ENCODE peak calls at places on chromosome 2, in five cellular contexts. One of them, this sample, is unnamed.

GRCh38 chr2:68695971-68696370 is 38.6 kb upstream of the ARHGAP25 start:
- DNase-seq in A549: no peak
- DNase-seq in endothelial cell of umbilical vein: no peak
- DNase-seq in esophagus squamous epithelium: no peak
- DNase-seq in GM12892: no peak
- DNase-seq in this sample: no peak

GRCh38 chr2:150485871-150486538 is 1.5 kb downstream of the RND3 start:
- DNase-seq in GM12892: peak
- DNase-seq in endothelial cell of umbilical vein: peak
- DNase-seq in esophagus squamous epithelium: no peak
- DNase-seq in A549: peak
- DNase-seq in this sample: no peak

GRCh38 chr2:167509585-167509984 is 621.3 kb downstream of the XIRP2 start:
- DNase-seq in GM12892: no peak
- DNase-seq in endothelial cell of umbilical vein: peak
- DNase-seq in esophagus squamous epithelium: no peak
- DNase-seq in A549: no peak
- DNase-seq in this sample: peak

GRCh38 chr2:235001237-235002133 is 49.7 kb downstream of the SH3BP4 start:
- DNase-seq in A549: no peak
- DNase-seq in endothelial cell of umbilical vein: no peak
- DNase-seq in GM12892: no peak
- DNase-seq in esophagus squamous epithelium: no peak
- DNase-seq in this sample: no peak

GRCh38 chr2:98909381-98910211 is 26.4 kb downstream of the CRACDL start:
- DNase-seq in endothelial cell of umbilical vein: peak
- DNase-seq in GM12892: no peak
- DNase-seq in esophagus squamous epithelium: no peak
- DNase-seq in A549: no peak
- DNase-seq in this sample: peak

GRCh38 chr2:46548103-46548486 is 68.7 kb downstream of the TMEM247 start:
- DNase-seq in A549: no peak
- DNase-seq in GM12892: no peak
- DNase-seq in endothelial cell of umbilical vein: no peak
- DNase-seq in esophagus squamous epithelium: no peak
- DNase-seq in this sample: no peak

GRCh38 chr2:185610301-185610700 is 128.3 kb upstream of the FSIP2 start:
- DNase-seq in esophagus squamous epithelium: no peak
- DNase-seq in A549: no peak
- DNase-seq in endothelial cell of umbilical vein: no peak
- DNase-seq in GM12892: no peak
- DNase-seq in this sample: no peak

GRCh38 chr2:43980902-43981301 is 14.9 kb downstream of the LRPPRC start:
- DNase-seq in A549: no peak
- DNase-seq in GM12892: no peak
- DNase-seq in endothelial cell of umbilical vein: no peak
- DNase-seq in esophagus squamous epithelium: no peak
- DNase-seq in this sample: no peak

GRCh38 chr2:19356545-19357382 is 1.7 kb downstream of the OSR1 start:
- DNase-seq in endothelial cell of umbilical vein: peak
- DNase-seq in A549: no peak
- DNase-seq in GM12892: no peak
- DNase-seq in esophagus squamous epithelium: no peak
- DNase-seq in this sample: no peak

GRCh38 chr2:46390036-46390435 is 89.3 kb upstream of the TMEM247 start:
- DNase-seq in GM12892: no peak
- DNase-seq in esophagus squamous epithelium: no peak
- DNase-seq in A549: no peak
- DNase-seq in endothelial cell of umbilical vein: no peak
- DNase-seq in this sample: no peak

GRCh38 chr2:24501813-24502212 is 10.8 kb downstream of the NCOA1 start:
- DNase-seq in esophagus squamous epithelium: no peak
- DNase-seq in GM12892: no peak
- DNase-seq in endothelial cell of umbilical vein: no peak
- DNase-seq in A549: no peak
- DNase-seq in this sample: no peak

GRCh38 chr2:234983011-234983726 is 31.4 kb downstream of the SH3BP4 start:
- DNase-seq in endothelial cell of umbilical vein: no peak
- DNase-seq in GM12892: no peak
- DNase-seq in esophagus squamous epithelium: no peak
- DNase-seq in A549: no peak
- DNase-seq in this sample: no peak

GRCh38 chr2:162092656-162093556 is 18.9 kb upstream of the DPP4 start:
- DNase-seq in esophagus squamous epithelium: no peak
- DNase-seq in A549: no peak
- DNase-seq in endothelial cell of umbilical vein: peak
- DNase-seq in GM12892: no peak
- DNase-seq in this sample: no peak

GRCh38 chr2:112321375-112322320 is 46.3 kb downstream of the ZC3H6 start:
- DNase-seq in A549: no peak
- DNase-seq in endothelial cell of umbilical vein: peak
- DNase-seq in esophagus squamous epithelium: no peak
- DNase-seq in GM12892: no peak
- DNase-seq in this sample: no peak

GRCh38 chr2:47992671-47993070 is 86.4 kb upstream of the FBXO11 start:
- DNase-seq in endothelial cell of umbilical vein: no peak
- DNase-seq in GM12892: no peak
- DNase-seq in A549: no peak
- DNase-seq in esophagus squamous epithelium: no peak
- DNase-seq in this sample: no peak

GRCh38 chr2:173300458-173300857 is 54.2 kb upstream of the CDCA7 start:
- DNase-seq in A549: no peak
- DNase-seq in esophagus squamous epithelium: no peak
- DNase-seq in endothelial cell of umbilical vein: no peak
- DNase-seq in GM12892: no peak
- DNase-seq in this sample: no peak

GRCh38 chr2:20242727-20243377 is 17.9 kb upstream of the SDC1 start:
- DNase-seq in A549: no peak
- DNase-seq in esophagus squamous epithelium: no peak
- DNase-seq in GM12892: no peak
- DNase-seq in endothelial cell of umbilical vein: no peak
- DNase-seq in this sample: no peak

GRCh38 chr2:118221952-118222594 is 133.8 kb downstream of the INSIG2 start:
- DNase-seq in GM12892: no peak
- DNase-seq in esophagus squamous epithelium: no peak
- DNase-seq in endothelial cell of umbilical vein: peak
- DNase-seq in A549: peak
- DNase-seq in this sample: peak

GRCh38 chr2:38909872-38910271 is 20.2 kb downstream of the ARHGEF33 start:
- DNase-seq in esophagus squamous epithelium: no peak
- DNase-seq in GM12892: no peak
- DNase-seq in endothelial cell of umbilical vein: no peak
- DNase-seq in A549: no peak
- DNase-seq in this sample: no peak

GRCh38 chr2:24409700-24410556 is 49.6 kb upstream of the ITSN2 start:
- DNase-seq in endothelial cell of umbilical vein: peak
- DNase-seq in esophagus squamous epithelium: no peak
- DNase-seq in A549: peak
- DNase-seq in GM12892: peak
- DNase-seq in this sample: peak

GRCh38 chr2:157699009-157699408 is 70.3 kb upstream of the ACVR1C start:
- DNase-seq in GM12892: no peak
- DNase-seq in endothelial cell of umbilical vein: no peak
- DNase-seq in A549: no peak
- DNase-seq in esophagus squamous epithelium: no peak
- DNase-seq in this sample: no peak

GRCh38 chr2:221571391-221572179 is 519 bp downstream of the EPHA4 start:
- DNase-seq in esophagus squamous epithelium: no peak
- DNase-seq in A549: peak
- DNase-seq in GM12892: peak
- DNase-seq in endothelial cell of umbilical vein: peak
- DNase-seq in this sample: peak

GRCh38 chr2:43948370-43948769 is 47.4 kb downstream of the LRPPRC start:
- DNase-seq in esophagus squamous epithelium: no peak
- DNase-seq in A549: no peak
- DNase-seq in endothelial cell of umbilical vein: no peak
- DNase-seq in GM12892: no peak
- DNase-seq in this sample: no peak

GRCh38 chr2:191382801-191383200 is 137.6 kb downstream of the MYO1B start:
- DNase-seq in esophagus squamous epithelium: no peak
- DNase-seq in endothelial cell of umbilical vein: peak
- DNase-seq in A549: no peak
- DNase-seq in GM12892: no peak
- DNase-seq in this sample: no peak

GRCh38 chr2:189273734-189274133 is 94.2 kb upstream of the COL5A2 start:
- DNase-seq in A549: no peak
- DNase-seq in GM12892: no peak
- DNase-seq in endothelial cell of umbilical vein: no peak
- DNase-seq in esophagus squamous epithelium: no peak
- DNase-seq in this sample: no peak

DNA sequence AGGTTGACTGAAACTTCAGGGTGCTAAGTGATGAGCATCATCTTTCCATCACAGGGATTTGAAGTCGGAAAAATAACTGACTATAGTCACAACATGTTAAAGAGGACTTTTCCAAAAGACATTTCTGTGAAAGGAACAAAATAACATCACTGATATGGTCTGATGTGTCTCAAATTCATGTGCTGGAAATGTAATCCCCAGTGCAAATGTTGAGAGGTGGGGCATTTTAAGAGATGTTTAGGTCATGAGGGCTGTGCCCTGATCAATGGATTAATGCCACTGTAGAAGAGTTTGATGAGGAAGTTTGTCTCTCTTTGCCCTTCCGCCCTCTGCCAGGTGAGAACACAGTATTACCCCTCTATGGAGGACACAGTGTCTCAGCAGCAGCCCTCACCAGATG is 95.9 kb downstream of the INO80D start:
- DNase-seq in GM12892: no peak
- DNase-seq in endothelial cell of umbilical vein: no peak
- DNase-seq in esophagus squamous epithelium: no peak
- DNase-seq in A549: no peak
- DNase-seq in this sample: no peak
- TF ChIP-seq POLR2A in GM12892: no peak
- TF ChIP-seq POLR2A in endothelial cell of umbilical vein: no peak
- TF ChIP-seq POLR2A in esophagus squamous epithelium: no peak
- TF ChIP-seq POLR2A in A549: no peak
- TF ChIP-seq POLR2A in this sample: no peak

DNA sequence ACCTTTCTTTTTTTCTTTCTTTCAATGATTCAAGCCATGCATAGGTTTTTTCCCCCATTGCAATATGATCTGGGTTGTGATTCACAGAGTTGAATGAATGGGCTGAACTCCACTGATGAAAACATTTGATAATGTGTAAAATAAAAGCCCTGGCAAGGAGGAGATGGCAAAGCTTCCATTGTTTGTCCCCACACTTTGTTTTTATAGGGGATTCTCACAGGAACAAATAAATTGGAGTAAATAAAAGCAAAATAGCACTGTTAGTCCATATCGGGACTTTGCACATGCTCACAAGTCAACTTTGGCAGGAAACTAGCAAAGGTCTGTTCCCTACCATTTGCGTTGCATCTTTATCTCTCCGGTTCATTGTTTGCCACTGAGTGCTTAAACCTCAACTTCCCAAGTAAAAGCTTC is 55.7 kb downstream of the MEIS1 start:
- DNase-seq in esophagus squamous epithelium: no peak
- DNase-seq in endothelial cell of umbilical vein: peak
- DNase-seq in GM12892: no peak
- DNase-seq in A549: no peak
- DNase-seq in this sample: no peak
- TF ChIP-seq POLR2A in esophagus squamous epithelium: no peak
- TF ChIP-seq POLR2A in endothelial cell of umbilical vein: no peak
- TF ChIP-seq POLR2A in GM12892: no peak
- TF ChIP-seq POLR2A in A549: no peak
- TF ChIP-seq POLR2A in this sample: no peak

DNA sequence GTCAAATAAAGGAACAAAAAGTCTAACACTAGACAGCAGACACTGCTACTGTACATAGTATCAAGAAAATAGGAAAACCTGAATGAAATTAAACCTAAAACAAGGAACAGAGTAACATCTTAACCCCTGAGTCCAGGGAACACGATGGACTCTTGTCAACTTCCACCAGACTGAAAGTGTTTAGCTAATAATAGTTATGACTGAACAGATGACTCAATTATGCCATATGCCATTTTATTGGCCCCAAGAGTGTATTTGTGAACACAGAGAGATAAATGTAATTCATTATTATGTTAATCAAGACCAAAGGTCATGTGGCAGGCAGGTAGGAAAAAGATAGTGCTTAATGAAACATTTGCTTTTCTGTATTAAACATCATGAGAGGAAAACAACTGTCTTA is 58.0 kb downstream of the NYAP2 start:
- DNase-seq in A549: no peak
- DNase-seq in GM12892: no peak
- DNase-seq in esophagus squamous epithelium: no peak
- DNase-seq in endothelial cell of umbilical vein: no peak
- DNase-seq in this sample: no peak
- TF ChIP-seq POLR2A in A549: no peak
- TF ChIP-seq POLR2A in GM12892: no peak
- TF ChIP-seq POLR2A in esophagus squamous epithelium: no peak
- TF ChIP-seq POLR2A in endothelial cell of umbilical vein: no peak
- TF ChIP-seq POLR2A in this sample: no peak

GRCh38 chr2:233854241-233854981 is at the start of gene HJURP:
- DNase-seq in A549: peak
- DNase-seq in esophagus squamous epithelium: peak
- DNase-seq in endothelial cell of umbilical vein: peak
- DNase-seq in GM12892: peak
- DNase-seq in this sample: peak
- TF ChIP-seq POLR2A in A549: peak
- TF ChIP-seq POLR2A in esophagus squamous epithelium: no peak
- TF ChIP-seq POLR2A in endothelial cell of umbilical vein: peak
- TF ChIP-seq POLR2A in GM12892: peak
- TF ChIP-seq POLR2A in this sample: peak

DNA sequence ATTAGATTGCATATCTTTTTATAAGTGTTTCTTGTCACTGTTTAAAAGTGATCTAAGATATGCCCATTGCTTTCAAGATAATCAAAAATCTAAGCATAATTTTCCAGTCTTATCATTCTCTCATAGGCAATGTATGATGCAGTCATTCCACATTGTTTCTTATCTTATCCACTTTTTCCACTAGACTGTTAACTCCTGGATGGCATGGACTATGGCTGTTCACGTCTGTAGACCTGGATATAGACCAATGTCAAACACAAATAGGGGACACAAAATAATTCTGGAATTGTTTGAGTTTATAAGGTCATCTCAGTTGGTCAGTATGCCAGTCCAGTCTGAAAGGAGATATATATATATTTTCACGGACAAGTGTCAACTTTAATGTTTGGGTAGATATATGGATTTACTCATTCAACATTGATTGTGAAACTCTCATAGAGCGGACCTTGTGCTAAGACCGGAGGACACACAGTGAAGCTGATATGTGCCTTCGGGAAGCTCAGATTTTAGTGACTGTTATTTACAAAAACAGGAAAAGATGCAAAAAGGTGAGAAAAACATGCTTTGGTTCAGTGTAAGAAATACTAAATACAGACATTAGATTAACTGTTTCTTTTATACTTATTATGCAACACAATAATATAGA is 689.4 kb upstream of the SLC8A1 start:
- DNase-seq in A549: no peak
- DNase-seq in GM12892: no peak
- DNase-seq in endothelial cell of umbilical vein: no peak
- DNase-seq in esophagus squamous epithelium: no peak
- DNase-seq in this sample: no peak
- TF ChIP-seq POLR2A in A549: no peak
- TF ChIP-seq POLR2A in GM12892: no peak
- TF ChIP-seq POLR2A in endothelial cell of umbilical vein: no peak
- TF ChIP-seq POLR2A in esophagus squamous epithelium: no peak
- TF ChIP-seq POLR2A in this sample: no peak

GRCh38 chr2:171433763-171434670 is at the start of the genes DCAF17 and METTL8:
- DNase-seq in endothelial cell of umbilical vein: peak
- DNase-seq in A549: peak
- DNase-seq in GM12892: peak
- DNase-seq in esophagus squamous epithelium: peak
- DNase-seq in this sample: peak
- TF ChIP-seq POLR2A in endothelial cell of umbilical vein: peak
- TF ChIP-seq POLR2A in A549: peak
- TF ChIP-seq POLR2A in GM12892: peak
- TF ChIP-seq POLR2A in esophagus squamous epithelium: peak
- TF ChIP-seq POLR2A in this sample: peak

GRCh38 chr2:217785544-217786045 is 217.2 kb downstream of the TNS1 start:
- DNase-seq in GM12892: peak
- DNase-seq in esophagus squamous epithelium: no peak
- DNase-seq in A549: peak
- DNase-seq in endothelial cell of umbilical vein: peak
- DNase-seq in this sample: peak
- TF ChIP-seq POLR2A in GM12892: no peak
- TF ChIP-seq POLR2A in esophagus squamous epithelium: no peak
- TF ChIP-seq POLR2A in A549: no peak
- TF ChIP-seq POLR2A in endothelial cell of umbilical vein: no peak
- TF ChIP-seq POLR2A in this sample: no peak